ENCODE peak calls at places on chromosome 4, in five cellular contexts. Y is D341Med, C is NCI-H774, L is esophagus muscularis mucosa, I is CD14-positive monocyte. W is an unnamed sample.

GRCh38 chr4:3836802-3837601 is 70.8 kb downstream of the ADRA2C start:
- DNase-seq in Y (no peak), C (no peak), L (no peak), I (no peak), W (no peak)

GRCh38 chr4:72418458-72418857 is 150.6 kb downstream of the ADAMTS3 start:
- DNase-seq in Y (peak; percentile 50), C (no peak), L (no peak), I (no peak), W (no peak)

GRCh38 chr4:6272863-6273660 is 3.4 kb downstream of the WFS1 start:
- DNase-seq in Y (no peak), C (no peak), L (no peak), I (no peak), W (peak; percentile 23)

GRCh38 chr4:81021526-81021944 is 9.0 kb upstream of the BMP3 start:
- DNase-seq in Y (no peak), C (no peak), L (no peak), I (no peak), W (no peak)

GRCh38 chr4:152640058-152640921 is 39.5 kb downstream of the TMEM154 start:
- DNase-seq in Y (peak; percentile 41), C (peak; percentile 27), L (no peak), I (no peak), W (peak; percentile 48)

GRCh38 chr4:95193391-95194224 is 355.2 kb downstream of the UNC5C start:
- DNase-seq in Y (no peak), C (no peak), L (peak; percentile 82), I (no peak), W (peak; percentile 50)

GRCh38 chr4:89939994-89940393 is 45.3 kb downstream of the MMRN1 start:
- DNase-seq in Y (peak; percentile 33), C (peak; percentile 13), L (no peak), I (no peak), W (no peak)

GRCh38 chr4:108118505-108118904 is 50.2 kb downstream of the LEF1 start:
- DNase-seq in Y (no peak), C (peak; percentile 18), L (no peak), I (no peak), W (no peak)

GRCh38 chr4:7103031-7103598 is 35.3 kb upstream of the GRPEL1 start:
- DNase-seq in Y (peak; percentile 98), C (peak; percentile 68), L (peak; percentile 98), I (peak; percentile 72), W (peak; percentile 82)

GRCh38 chr4:53273726-53274125 is 92.1 kb downstream of the SCFD2 start:
- DNase-seq in Y (no peak), C (no peak), L (no peak), I (no peak), W (no peak)

GRCh38 chr4:52743444-52744019 is 7.7 kb downstream of the ERVMER34-1 start:
- DNase-seq in Y (no peak), C (no peak), L (no peak), I (no peak), W (no peak)

GRCh38 chr4:124530464-124531077 is 182.0 kb downstream of the ANKRD50 start:
- DNase-seq in Y (no peak), C (no peak), L (no peak), I (no peak), W (no peak)

GRCh38 chr4:57073559-57073958 is 36.6 kb downstream of the IGFBP7 start:
- DNase-seq in Y (no peak), C (no peak), L (no peak), I (no peak), W (no peak)

GRCh38 chr4:40003986-40004385 is 26.3 kb upstream of the PDS5A start:
- DNase-seq in Y (no peak), C (no peak), L (no peak), I (peak; percentile 46), W (no peak)

GRCh38 chr4:70153937-70154336 is at the start of gene PRR27:
- DNase-seq in Y (no peak), C (no peak), L (no peak), I (no peak), W (no peak)

GRCh38 chr4:54568184-54568583 is 89.6 kb upstream of the KIT start:
- DNase-seq in Y (no peak), C (no peak), L (peak; percentile 91), I (no peak), W (no peak)

GRCh38 chr4:105232374-105232773 is 85.7 kb downstream of the TET2 start:
- DNase-seq in Y (no peak), C (no peak), L (no peak), I (no peak), W (no peak)

GRCh38 chr4:128924951-128925350 is 115.5 kb downstream of the JADE1 start:
- DNase-seq in Y (no peak), C (no peak), L (no peak), I (no peak), W (no peak)

GRCh38 chr4:118974758-118975157 is 86.1 kb downstream of the SYNPO2 start:
- DNase-seq in Y (no peak), C (no peak), L (peak; percentile 19), I (no peak), W (no peak)

GRCh38 chr4:81491943-81492342 is 20.2 kb upstream of the RASGEF1B start:
- DNase-seq in Y (no peak), C (no peak), L (no peak), I (no peak), W (no peak)

GRCh38 chr4:155025762-155026457 is 182.5 kb upstream of the NPY2R start:
- DNase-seq in Y (peak; percentile 68), C (no peak), L (no peak), I (no peak), W (peak; percentile 8)

GRCh38 chr4:4872148-4872903 is 12.9 kb downstream of the MSX1 start:
- DNase-seq in Y (no peak), C (no peak), L (no peak), I (no peak), W (no peak)

GRCh38 chr4:101221294-101221693 is 126.0 kb downstream of the PPP3CA start:
- DNase-seq in Y (no peak), C (no peak), L (no peak), I (no peak), W (no peak)

GRCh38 chr4:148015058-148015457 is 283.2 kb downstream of the ARHGAP10 start:
- DNase-seq in Y (no peak), C (no peak), L (no peak), I (no peak), W (no peak)

GRCh38 chr4:39032218-39033085 is at the start of gene TMEM156:
- DNase-seq in Y (no peak), C (no peak), L (no peak), I (no peak), W (no peak)

GRCh38 chr4:169279111-169279510 is 8.4 kb upstream of the SH3RF1 start:
- DNase-seq in Y (no peak), C (no peak), L (no peak), I (no peak), W (no peak)